ENCODE peak calls at places on chromosomes 3 and 15, in four cellular contexts. K is fibroblast of lung, Z is GM23248, L is transverse colon. H is an unnamed sample.

GRCh38 chr3:129616713-129617112 is 10.2 kb upstream of the PLXND1 start:
- DNase-seq in K (peak; percentile 50), L (no peak), Z (peak; percentile 95), H (peak; percentile 59)

GRCh38 chr3:189304465-189305341 is 132.9 kb downstream of the TPRG1 start:
- DNase-seq in L (peak; percentile 74), K (no peak), Z (peak; percentile 46), H (no peak)

GRCh38 chr3:111165411-111165810 is 93.8 kb downstream of the NECTIN3 start:
- DNase-seq in K (no peak), L (no peak), Z (no peak), H (no peak)

GRCh38 chr3:55923626-55924025 is 436.5 kb upstream of the WNT5A start:
- DNase-seq in K (no peak), L (no peak), Z (no peak), H (no peak)

GRCh38 chr3:187519428-187519890 is 150.7 kb downstream of the SST start:
- DNase-seq in L (no peak), K (no peak), Z (peak; percentile 42), H (no peak)

GRCh38 chr15:67571643-67572415 is 29.3 kb downstream of the MAP2K5 start:
- DNase-seq in K (no peak), L (peak; percentile 55), Z (no peak), H (no peak)

GRCh38 chr3:42527368-42527917 is 25.0 kb downstream of the VIPR1 start:
- DNase-seq in K (no peak), Z (no peak), L (no peak), H (no peak)

GRCh38 chr15:79593119-79593869 is 161.2 kb downstream of the MINAR1 start:
- DNase-seq in Z (peak; percentile 44), K (peak; percentile 5), L (no peak), H (no peak)

GRCh38 chr3:171508676-171509075 is 48.5 kb upstream of the TNIK start:
- DNase-seq in K (no peak), L (no peak), Z (no peak), H (no peak)

GRCh38 chr3:42720126-42720525 is 17.5 kb upstream of the HHATL start:
- DNase-seq in K (no peak), Z (no peak), L (no peak), H (no peak)

GRCh38 chr3:141228385-141228784 is 3.2 kb upstream of the PXYLP1 start:
- DNase-seq in K (no peak), L (no peak), Z (no peak), H (no peak)

GRCh38 chr3:41464401-41464800 is 265.1 kb downstream of the CTNNB1 start:
- DNase-seq in K (peak; percentile 5), Z (peak; percentile 50), L (no peak), H (no peak)

GRCh38 chr15:37837276-37837675 is 97.2 kb upstream of the TMCO5A start:
- DNase-seq in K (peak; percentile 18), L (no peak), Z (peak; percentile 24), H (no peak)

GRCh38 chr3:197365621-197366020 is 67.2 kb upstream of the DLG1 start:
- DNase-seq in L (no peak), Z (peak; percentile 27), K (no peak), H (no peak)

GRCh38 chr3:197368330-197368729 is 69.9 kb upstream of the DLG1 start:
- DNase-seq in K (no peak), Z (no peak), L (no peak), H (no peak)

GRCh38 chr3:197367081-197367780 is 68.8 kb upstream of the DLG1 start:
- DNase-seq in L (no peak), K (peak; percentile 49), Z (peak; percentile 71), H (no peak)

GRCh38 chr3:197364410-197365071 is 66.1 kb upstream of the DLG1 start:
- DNase-seq in Z (peak; percentile 30), L (no peak), K (no peak), H (no peak)

DNA sequence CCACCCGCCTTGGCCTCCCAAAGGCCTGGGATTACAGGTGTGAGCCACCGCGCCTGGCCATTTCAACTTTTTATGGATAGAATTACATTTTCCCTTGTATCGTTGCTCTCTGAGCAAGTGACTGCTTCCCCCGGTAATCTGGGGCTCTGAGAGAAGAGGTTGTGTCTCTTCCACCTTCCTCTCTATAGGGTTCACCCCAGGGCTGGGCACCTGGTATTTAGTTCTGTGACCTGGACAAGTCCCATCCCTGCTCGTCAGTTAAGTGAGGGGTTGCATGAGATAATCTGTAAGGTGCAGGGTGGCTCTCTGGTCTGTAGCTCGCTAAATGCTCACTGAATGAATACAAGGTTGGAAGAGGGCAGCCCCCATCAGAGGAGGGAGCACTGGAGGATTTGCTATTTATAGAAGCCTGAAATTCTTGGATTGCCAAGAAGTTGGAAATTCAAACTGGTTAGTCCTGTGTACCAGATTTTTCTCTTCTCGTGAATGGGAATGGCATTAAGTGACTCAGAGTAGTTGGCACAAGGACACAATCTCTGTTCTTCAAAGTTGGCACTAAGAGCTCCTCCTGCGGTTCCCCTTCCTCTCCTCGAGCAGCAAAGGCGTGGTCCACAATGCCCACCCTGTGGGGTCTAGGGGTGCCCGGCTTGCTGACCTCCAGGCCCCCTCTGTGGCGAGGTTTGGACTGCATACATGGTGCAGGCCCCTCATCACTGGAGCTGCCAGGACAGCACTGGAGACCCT is 68.1 kb upstream of the DLG1 start:
- DNase-seq in K (peak; percentile 20), Z (peak; percentile 64), L (no peak), H (no peak)
- H3K27ac ChIP-seq in K (no peak overlapping the region), Z (no peak overlapping the region), L (no peak overlapping the region), H (no peak overlapping the region)

GRCh38 chr3:39190281-39191025 is 1.9 kb downstream of the XIRP1 start:
- DNase-seq in Z (no peak), L (no peak), K (no peak), H (no peak)
- H3K27ac ChIP-seq in Z (no peak overlapping the region), L (no peak overlapping the region), K (no peak overlapping the region), H (peak overlapping the region; percentile 91)

DNA sequence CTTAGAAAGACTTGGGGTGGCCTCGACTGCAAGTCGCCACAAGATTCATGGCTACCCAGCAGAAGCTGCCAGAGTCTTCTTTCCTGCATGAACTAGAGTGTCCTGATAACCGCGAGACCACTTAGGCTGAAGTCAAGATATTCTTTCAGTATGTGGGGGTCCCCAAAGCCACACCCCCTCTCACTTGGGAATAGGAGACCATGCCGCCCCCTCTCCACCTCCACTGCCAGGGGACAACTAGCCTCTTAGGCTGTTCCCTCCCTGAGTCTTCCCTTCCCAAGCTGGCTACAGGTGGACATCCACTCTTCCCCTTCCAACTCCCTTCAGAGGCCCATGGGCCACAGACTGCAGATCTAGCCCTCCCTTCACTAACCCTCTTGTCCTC is 1.3 kb upstream of the CCDC12 start:
- DNase-seq in L (no peak), Z (no peak), K (no peak), H (no peak)
- H3K27ac ChIP-seq in L (peak overlapping the region; percentile 81), Z (no peak overlapping the region), K (peak overlapping the region; percentile 65), H (peak overlapping the region; percentile 93)

DNA sequence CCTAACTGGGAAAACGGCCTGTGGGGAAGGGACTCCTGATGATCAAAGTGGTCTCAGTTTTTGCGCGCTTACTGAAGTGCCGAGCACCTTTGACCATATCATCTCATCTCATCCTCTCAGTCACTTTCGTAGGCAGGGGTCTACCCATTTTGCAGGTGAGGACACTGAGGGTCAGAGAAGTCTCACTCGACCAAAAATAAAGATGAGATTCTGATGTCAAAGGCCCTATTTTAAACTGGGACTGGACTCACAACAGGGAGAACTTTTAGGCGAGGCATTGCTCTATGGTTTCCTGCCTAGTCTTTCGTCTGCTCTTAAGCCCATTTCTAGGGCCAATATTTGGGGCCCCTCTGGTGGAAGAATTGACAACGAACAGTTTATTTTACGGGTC is 830 bp downstream of the SLC6A11 start:
- DNase-seq in Z (no peak), K (no peak), L (no peak), H (no peak)
- H3K27ac ChIP-seq in Z (no peak overlapping the region), K (no peak overlapping the region), L (no peak overlapping the region), H (no peak overlapping the region)

GRCh38 chr3:124631727-124632126 is 98.5 kb upstream of the UMPS start:
- DNase-seq in L (no peak), Z (no peak), K (no peak), H (no peak)

GRCh38 chr3:124627501-124627908 is 102.7 kb upstream of the UMPS start:
- DNase-seq in K (peak; percentile 30), Z (no peak), L (no peak), H (no peak)

GRCh38 chr3:124628865-124629264 is 101.4 kb upstream of the UMPS start:
- DNase-seq in K (no peak), Z (no peak), L (no peak), H (no peak)

GRCh38 chr3:124630994-124631393 is 99.3 kb upstream of the UMPS start:
- DNase-seq in Z (no peak), L (no peak), K (no peak), H (no peak)

GRCh38 chr3:124629492-124629891 is 100.8 kb upstream of the UMPS start:
- DNase-seq in K (no peak), Z (no peak), L (no peak), H (no peak)
- H3K27ac ChIP-seq in K (no peak overlapping the region), Z (no peak overlapping the region), L (no peak overlapping the region), H (no peak overlapping the region)

GRCh38 chr3:9793161-9793781 is 389 bp downstream of the ARPC4 start:
- DNase-seq in K (peak; percentile 45), Z (peak; percentile 83), L (peak; percentile 57), H (peak; percentile 63)

GRCh38 chr3:9791127-9791526 is 1.1 kb downstream of the TADA3 start:
- DNase-seq in L (no peak), K (no peak), Z (no peak), H (no peak)

GRCh38 chr3:9794400-9794799 is 1.5 kb downstream of the ARPC4 start:
- DNase-seq in K (no peak), L (no peak), Z (no peak), H (no peak)

GRCh38 chr3:9791790-9792404 is 376 bp downstream of the TADA3 start:
- DNase-seq in K (no peak), Z (no peak), L (no peak), H (no peak)

DNA sequence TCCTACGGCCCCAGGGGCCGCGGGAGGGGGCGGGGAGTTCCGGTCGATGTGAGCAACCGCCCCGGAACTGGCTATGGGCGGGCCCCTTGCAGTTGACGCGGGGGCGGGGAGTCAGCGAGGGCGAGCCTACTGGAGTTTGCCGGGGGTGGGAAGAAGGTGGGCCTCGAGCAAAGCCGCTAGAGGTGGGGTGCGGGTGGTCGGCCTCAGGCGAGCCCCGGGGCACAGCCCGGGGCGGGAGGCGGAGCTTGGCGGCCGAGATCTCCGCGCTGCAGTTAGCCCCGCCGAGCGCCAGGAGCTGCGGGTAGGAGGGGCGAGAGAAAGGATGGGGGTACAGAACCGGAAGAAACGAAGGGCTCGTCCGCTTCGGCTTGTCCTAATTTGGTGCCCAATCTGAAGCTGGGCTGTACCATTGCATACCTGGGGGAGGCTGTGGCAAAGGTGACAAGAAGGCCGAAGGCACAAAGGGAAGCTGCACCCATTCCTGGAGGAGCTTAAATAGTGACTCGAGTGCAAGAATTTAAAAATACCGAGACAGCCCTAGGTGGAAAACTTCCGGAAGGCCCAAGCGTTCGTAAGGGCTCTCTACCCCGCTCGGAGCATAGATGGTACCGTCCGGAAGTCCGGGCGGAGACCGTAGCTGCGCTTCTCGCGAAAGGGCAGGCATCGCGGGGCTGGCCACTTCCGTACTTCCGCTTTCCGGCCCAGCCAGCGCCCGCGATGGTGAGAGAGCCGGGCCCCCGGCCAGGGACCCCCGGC is at the start of the genes ARPC4 and TADA3:
- DNase-seq in Z (peak; percentile 98), L (peak; percentile 94), K (peak; percentile 98), H (peak; percentile 94)
- H3K27ac ChIP-seq in Z (peak within 1 kb of the TSS; percentile 90), L (peak within 1 kb of the TSS; percentile 99), K (peak within 1 kb of the TSS; percentile 99), H (peak within 1 kb of the TSS; percentile 95)

GRCh38 chr15:42608110-42608531 is 32.7 kb downstream of the STARD9 start:
- DNase-seq in K (no peak), Z (no peak), L (peak; percentile 22), H (no peak)
- H3K27ac ChIP-seq in K (no peak overlapping the region), Z (no peak overlapping the region), L (no peak overlapping the region), H (no peak overlapping the region)

H was measured in psoas muscle.